ENCODE peak calls at places on chromosomes 3 and 15, in ten cellular contexts. F is brain microvascular endothelial cell; T is AG04450; R is suprapubic skin; X is endothelial cell of umbilical vein; H is pancreas; M is tibial artery; B is effector memory CD4-positive, alpha-beta T cell; C is CD4-positive, alpha-beta memory T cell; G is heart right ventricle. V is an unnamed sample.

GRCh38 chr15:72281713-72282112 is 9.4 kb upstream of the PARP6 start:
- DNase-seq in F (no peak), T (no peak), R (no peak), X (no peak), H (no peak), M (no peak), B (no peak), C (no peak), G (no peak), V (no peak)

GRCh38 chr15:79004336-79004735 is 59.5 kb upstream of the CTSH start:
- DNase-seq in F (peak; percentile 65), T (peak; percentile 56), R (no peak), X (peak; percentile 54), H (no peak), M (no peak), B (no peak), C (no peak), G (no peak), V (peak; percentile 50)

GRCh38 chr3:9781978-9782575 is 10.2 kb downstream of the TADA3 start:
- DNase-seq in F (no peak), T (no peak), R (no peak), X (no peak), H (no peak), M (no peak), B (no peak), C (no peak), G (no peak), V (no peak)

GRCh38 chr3:119380697-119381096 is 82.7 kb downstream of the TMEM39A start:
- DNase-seq in F (no peak), T (no peak), R (no peak), X (no peak), H (no peak), M (no peak), B (no peak), C (no peak), G (no peak), V (no peak)

GRCh38 chr3:108608750-108609149 is 19.2 kb downstream of the DZIP3 start:
- DNase-seq in F (no peak), T (no peak), R (no peak), X (no peak), H (no peak), M (no peak), B (no peak), C (no peak), G (no peak), V (no peak)

GRCh38 chr3:11080492-11080891 is 73.8 kb upstream of the HRH1 start:
- DNase-seq in F (no peak), T (no peak), R (no peak), X (no peak), H (no peak), M (no peak), B (no peak), C (no peak), G (no peak), V (no peak)

GRCh38 chr15:59948924-59949613 is 55.0 kb upstream of the FOXB1 start:
- DNase-seq in F (no peak), T (no peak), R (no peak), X (no peak), H (no peak), M (no peak), B (no peak), C (no peak), G (no peak), V (no peak)

GRCh38 chr3:11136116-11136515 is 18.2 kb upstream of the HRH1 start:
- DNase-seq in F (no peak), T (no peak), R (no peak), X (no peak), H (no peak), M (peak; percentile 60), B (no peak), C (no peak), G (no peak), V (no peak)

GRCh38 chr3:190097617-190098016 is 23.1 kb downstream of the P3H2 start:
- DNase-seq in F (peak; percentile 59), T (no peak), R (no peak), X (no peak), H (no peak), M (no peak), B (no peak), C (no peak), G (no peak), V (no peak)

GRCh38 chr3:70358978-70359580 is 46.6 kb upstream of the MDFIC2 start:
- DNase-seq in F (peak; percentile 48), T (peak; percentile 11), R (no peak), X (peak; percentile 72), H (no peak), M (no peak), B (no peak), C (no peak), G (peak; percentile 7), V (no peak)

GRCh38 chr3:195038161-195038560 is 232.8 kb downstream of the XXYLT1 start:
- DNase-seq in F (no peak), T (no peak), R (no peak), X (no peak), H (no peak), M (no peak), B (no peak), C (no peak), G (no peak), V (no peak)

GRCh38 chr3:195041871-195042740 is 228.9 kb downstream of the XXYLT1 start:
- DNase-seq in F (no peak), T (no peak), R (peak; percentile 54), X (no peak), H (no peak), M (peak; percentile 39), B (no peak), C (no peak), G (no peak), V (no peak)

GRCh38 chr3:195039180-195039843 is 231.6 kb downstream of the XXYLT1 start:
- DNase-seq in F (no peak), T (no peak), R (peak; percentile 31), X (no peak), H (no peak), M (no peak), B (no peak), C (no peak), G (no peak), V (no peak)

GRCh38 chr3:195040773-195041520 is 230.0 kb downstream of the XXYLT1 start:
- DNase-seq in F (no peak), T (no peak), R (peak; percentile 57), X (no peak), H (no peak), M (peak; percentile 45), B (no peak), C (no peak), G (no peak), V (no peak)

GRCh38 chr3:195040094-195040493 is 230.9 kb downstream of the XXYLT1 start:
- DNase-seq in F (no peak), T (no peak), R (peak; percentile 36), X (no peak), H (no peak), M (peak; percentile 39), B (no peak), C (no peak), G (no peak), V (no peak)
- H3K27ac ChIP-seq in F (no peak overlapping the region), T (no peak overlapping the region), R (no peak overlapping the region), X (no peak overlapping the region), H (no peak overlapping the region), M (no peak overlapping the region), B (no peak overlapping the region), C (no peak overlapping the region), G (no peak overlapping the region), V (no peak overlapping the region)

GRCh38 chr3:100726706-100727105 is 17.4 kb downstream of the TFG start:
- DNase-seq in F (no peak), T (no peak), R (no peak), X (no peak), H (no peak), M (no peak), B (no peak), C (no peak), G (no peak), V (no peak)
- H3K4me3 ChIP-seq in F (no peak overlapping the region), T (no peak overlapping the region), R (no peak overlapping the region), X (no peak overlapping the region), H (no peak overlapping the region), M (no peak overlapping the region), B (no peak overlapping the region), C (no peak overlapping the region), G (no peak overlapping the region), V (no peak overlapping the region)

DNA sequence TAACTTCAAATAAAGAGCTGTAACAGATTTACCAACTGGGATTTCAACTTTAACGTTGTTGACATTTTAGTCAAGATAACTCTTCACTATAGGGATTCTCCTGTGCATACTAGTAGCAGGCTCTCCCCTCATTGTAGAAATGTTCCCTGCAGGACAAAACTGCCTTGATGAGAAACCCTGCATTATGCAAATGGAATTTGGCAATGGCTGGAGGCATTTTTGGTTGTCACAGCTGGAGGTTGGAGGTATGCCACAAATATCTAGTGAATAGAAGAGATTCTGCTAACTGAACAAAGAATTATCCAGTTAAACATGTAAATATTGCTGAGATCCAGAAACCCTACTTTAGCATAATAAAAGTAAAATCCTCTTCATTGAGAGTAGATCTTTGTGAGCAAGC is 928.8 kb upstream of the ALCAM start:
- DNase-seq in F (peak; percentile 48), T (no peak), R (no peak), X (no peak), H (no peak), M (no peak), B (no peak), C (no peak), G (no peak), V (no peak)
- H3K27ac ChIP-seq in F (no peak overlapping the region), T (no peak overlapping the region), R (no peak overlapping the region), X (no peak overlapping the region), H (no peak overlapping the region), M (no peak overlapping the region), B (no peak overlapping the region), C (no peak overlapping the region), G (no peak overlapping the region), V (no peak overlapping the region)

DNA sequence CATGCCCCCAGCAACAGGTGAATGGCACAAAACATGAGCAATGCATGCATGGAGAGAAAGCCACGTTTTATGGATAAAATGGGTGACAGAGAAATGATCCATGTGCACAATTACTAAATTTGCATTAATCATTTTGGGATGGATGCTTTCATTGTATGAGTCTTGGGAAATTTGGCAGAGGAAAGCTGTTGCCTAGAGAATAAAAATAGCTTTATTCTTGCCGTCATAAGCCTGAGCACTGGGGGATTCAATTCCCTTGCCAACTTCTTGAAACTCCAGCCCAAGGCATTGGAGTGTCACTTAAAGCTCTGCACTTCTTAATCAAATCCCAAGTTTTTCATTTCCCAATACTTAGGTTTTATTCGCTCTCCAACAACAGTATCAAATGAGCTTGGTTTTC is 411.5 kb downstream of the GBE1 start:
- DNase-seq in F (no peak), T (no peak), R (no peak), X (no peak), H (no peak), M (no peak), B (no peak), C (no peak), G (no peak), V (no peak)
- H3K4me3 ChIP-seq in F (no peak overlapping the region), T (no peak overlapping the region), R (no peak overlapping the region), X (no peak overlapping the region), H (no peak overlapping the region), M (no peak overlapping the region), B (no peak overlapping the region), C (no peak overlapping the region), G (no peak overlapping the region), V (no peak overlapping the region)

GRCh38 chr15:51193979-51194378 is 99.3 kb upstream of the TNFAIP8L3 start:
- DNase-seq in F (no peak), T (no peak), R (no peak), X (no peak), H (no peak), M (no peak), B (no peak), C (no peak), G (no peak), V (no peak)
- H3K27ac ChIP-seq in F (no peak overlapping the region), T (no peak overlapping the region), R (no peak overlapping the region), X (no peak overlapping the region), H (no peak overlapping the region), M (peak overlapping the region; percentile 83), B (no peak overlapping the region), C (no peak overlapping the region), G (no peak overlapping the region), V (peak overlapping the region; percentile 68)